ENCODE peak calls at places on chromosomes 2 and 18, in eight cellular contexts. X is esophagus squamous epithelium, H is suprapubic skin, T is heart left ventricle, V is right lobe of liver, S is GM12891, U is A549, E is IMR-90. W is an unnamed sample.
A peak's percentile ranks its signal among the peaks of the same experiment; 100 is the strongest.

GRCh38 chr18:25239636-25240468 is 112.1 kb downstream of the ZNF521 start:
- DNase-seq in H (no peak), E (peak; percentile 35), V (no peak), U (no peak), T (no peak), X (no peak), S (no peak), W (no peak)

GRCh38 chr2:177326591-177326990 is 62.1 kb upstream of the NFE2L2 start:
- DNase-seq in E (no peak), X (no peak), H (no peak), T (no peak), U (no peak), S (no peak), V (no peak), W (no peak)

GRCh38 chr2:239321596-239322413 is 79.0 kb downstream of the HDAC4 start:
- DNase-seq in S (no peak), T (peak; percentile 9), E (no peak), H (no peak), X (no peak), U (no peak), V (no peak), W (no peak)

GRCh38 chr2:11480406-11480805 is 14.4 kb upstream of the E2F6 start:
- DNase-seq in E (no peak), V (no peak), X (no peak), T (no peak), S (no peak), H (no peak), U (no peak), W (no peak)

GRCh38 chr2:84452624-84453023 is 6.5 kb downstream of the SUCLG1 start:
- DNase-seq in E (no peak), T (no peak), H (no peak), U (no peak), X (no peak), S (no peak), V (no peak), W (no peak)

GRCh38 chr18:424071-424868 is 76.2 kb downstream of the COLEC12 start:
- DNase-seq in E (no peak), X (no peak), V (no peak), S (no peak), U (no peak), H (no peak), T (no peak), W (no peak)

GRCh38 chr18:76133873-76134272 is 361.2 kb downstream of the ZNF516 start:
- DNase-seq in U (no peak), E (no peak), T (no peak), H (no peak), X (no peak), S (no peak), V (no peak), W (no peak)

GRCh38 chr18:59148192-59148591 is 8.5 kb downstream of the SEC11C start:
- DNase-seq in H (no peak), E (no peak), T (no peak), V (no peak), X (no peak), S (no peak), U (no peak), W (no peak)

GRCh38 chr18:7980661-7981060 is 413.5 kb downstream of the PTPRM start:
- DNase-seq in X (no peak), T (no peak), U (no peak), S (no peak), E (no peak), V (no peak), H (no peak), W (no peak)

GRCh38 chr18:56210466-56210865 is 427.9 kb downstream of the TXNL1 start:
- DNase-seq in S (no peak), V (no peak), E (no peak), T (no peak), U (no peak), H (no peak), X (no peak), W (no peak)

GRCh38 chr2:74658516-74658915 is 4.5 kb downstream of the SEMA4F start:
- DNase-seq in X (no peak), V (no peak), S (no peak), T (no peak), U (no peak), H (no peak), E (peak; percentile 91), W (no peak)

DNA sequence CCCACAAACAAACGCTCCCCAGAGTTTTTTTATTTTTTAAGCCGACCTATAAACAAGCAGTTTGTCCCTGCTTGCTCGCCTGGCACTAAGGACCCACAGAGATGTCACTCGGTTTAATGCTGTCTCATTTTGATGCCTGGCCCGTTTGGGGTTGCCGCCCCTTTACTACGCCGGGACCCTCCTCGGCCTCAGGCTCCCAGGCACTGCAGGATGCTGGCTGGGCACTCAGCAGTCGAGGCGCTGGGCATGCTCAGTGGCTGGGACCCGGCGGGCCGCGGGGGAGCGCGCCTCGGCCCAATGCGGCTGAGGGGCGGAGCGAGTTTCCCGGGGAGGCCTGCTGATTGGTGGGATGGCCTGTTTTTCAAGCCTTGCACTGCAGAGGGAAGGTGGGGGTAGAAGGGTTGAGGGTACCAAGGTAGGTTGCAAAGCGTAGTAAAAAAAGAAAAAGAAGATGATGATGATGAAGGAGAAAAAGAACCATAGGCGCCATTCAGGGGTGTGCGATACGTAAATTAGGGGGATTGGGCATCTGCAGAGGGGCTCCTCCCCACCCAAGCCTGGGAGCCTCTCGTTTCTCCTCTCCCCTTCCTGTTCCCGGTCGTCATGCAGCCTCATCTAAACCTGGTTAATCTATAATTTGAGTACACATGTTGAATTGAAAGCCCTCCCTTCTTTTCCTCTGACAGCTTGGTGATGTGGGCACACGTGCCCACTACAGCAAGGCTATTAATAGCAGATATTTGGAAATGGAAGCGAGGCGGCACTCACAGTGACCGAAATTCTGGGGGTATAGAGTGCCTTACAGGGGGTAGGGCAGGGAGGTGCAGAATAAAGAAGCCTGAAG is 1.5 kb upstream of the IRS1 start:
- DNase-seq in H (peak; percentile 82), E (peak; percentile 79), X (no peak), U (peak; percentile 91), V (peak; percentile 93), S (peak; percentile 70), T (peak; percentile 88), W (peak; percentile 90)
- TF ChIP-seq POLR2A in H (no peak), E (no peak), X (peak; percentile 74), U (peak; percentile 57), V (peak; percentile 77), S (no peak), T (no peak), W (peak; percentile 47)

DNA sequence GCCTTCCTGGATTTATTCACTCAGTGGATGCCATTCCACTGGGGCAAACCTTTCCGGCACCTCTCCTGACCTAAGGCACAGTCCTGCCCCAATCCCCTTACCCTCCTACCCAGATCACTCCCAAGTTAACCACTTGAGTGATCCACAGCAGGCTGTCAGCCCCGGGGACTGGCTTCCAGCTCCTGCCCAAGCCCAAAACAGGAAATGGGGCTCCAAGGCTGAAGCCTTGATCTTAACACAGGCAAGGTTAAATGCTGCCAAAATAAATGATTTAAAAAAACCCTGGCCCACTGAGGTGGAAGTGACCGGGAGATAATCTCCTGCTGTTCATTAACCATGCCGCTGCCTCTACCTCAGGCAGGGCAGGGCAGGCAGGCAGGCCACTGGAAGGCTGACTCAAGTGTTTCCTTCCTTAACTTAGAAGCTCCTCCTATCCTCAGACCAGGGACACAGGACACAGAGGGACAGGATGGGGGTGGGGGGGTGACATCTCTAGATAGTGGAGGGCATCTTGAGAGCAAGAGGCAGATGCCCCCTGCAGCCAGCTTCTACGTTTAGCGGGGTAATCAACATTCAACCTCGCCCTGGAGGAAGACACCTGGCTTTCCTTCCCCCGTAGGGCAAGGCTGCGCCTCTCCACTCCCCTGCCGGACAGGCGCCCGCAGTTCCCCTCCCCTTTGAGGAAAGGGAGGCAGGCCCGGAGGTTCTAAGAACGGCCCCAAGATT is 1.3 kb downstream of the RAB11FIP5 start:
- DNase-seq in H (peak; percentile 68), S (no peak), E (no peak), T (peak; percentile 47), U (peak; percentile 61), V (no peak), X (no peak), W (peak; percentile 62)
- TF ChIP-seq POLR2A in H (no peak), S (no peak), E (no peak), T (no peak), U (no peak), V (peak; percentile 11), X (no peak), W (peak; percentile 23)

DNA sequence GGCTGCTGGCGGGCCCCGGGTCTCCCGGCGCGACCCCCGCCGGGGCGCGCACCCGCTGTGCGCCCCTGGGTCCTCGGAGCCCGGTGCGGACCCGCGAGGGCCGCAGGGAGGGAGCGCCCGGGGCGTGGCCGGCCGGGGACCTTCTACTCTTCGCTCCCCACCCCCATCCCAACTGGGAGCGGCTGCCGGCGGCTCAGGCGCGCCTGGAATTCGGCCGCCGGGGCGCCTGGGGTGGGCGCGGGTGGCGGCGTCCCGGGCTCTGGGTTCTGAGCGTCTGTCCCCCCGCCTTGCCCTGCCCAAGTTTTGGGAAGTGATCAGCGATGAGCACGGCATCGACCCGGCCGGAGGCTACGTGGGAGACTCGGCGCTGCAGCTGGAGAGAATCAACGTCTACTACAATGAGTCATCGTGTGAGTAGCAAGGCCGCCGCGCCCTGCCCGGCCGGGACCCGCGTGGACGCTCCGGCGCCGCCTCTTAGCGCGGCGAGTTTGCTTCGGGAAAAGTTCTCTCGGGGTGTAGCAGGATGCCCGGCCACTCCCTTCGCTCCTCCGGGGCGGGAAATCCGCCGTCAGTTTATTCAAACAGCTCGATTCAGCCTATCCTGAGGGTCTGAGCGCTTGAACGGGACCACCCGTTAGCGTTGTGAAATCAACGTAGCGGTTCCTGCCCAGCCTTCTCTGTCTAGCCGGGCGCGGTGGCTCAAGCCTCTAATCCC is 502 bp downstream of the TUBB6 start:
- DNase-seq in E (peak; percentile 88), X (peak; percentile 21), T (peak; percentile 85), S (peak; percentile 62), V (no peak), H (peak; percentile 94), U (peak; percentile 75), W (peak; percentile 74)
- TF ChIP-seq POLR2A in E (no peak), X (peak; percentile 58), T (no peak), S (no peak), V (peak; percentile 34), H (peak; percentile 38), U (no peak), W (peak; percentile 77)

GRCh38 chr2:174632847-174633620 is 35.4 kb upstream of the WIPF1 start:
- DNase-seq in E (no peak), S (no peak), U (no peak), T (no peak), V (no peak), H (no peak), X (no peak), W (no peak)

GRCh38 chr2:174631009-174631981 is 33.7 kb upstream of the WIPF1 start:
- DNase-seq in U (no peak), V (no peak), H (no peak), X (no peak), E (peak; percentile 90), T (no peak), S (no peak), W (no peak)

GRCh38 chr2:174635015-174635593 is 37.5 kb upstream of the WIPF1 start:
- DNase-seq in T (no peak), E (no peak), X (no peak), U (no peak), H (no peak), S (no peak), V (no peak), W (no peak)

GRCh38 chr2:174634130-174635014 is 36.8 kb upstream of the WIPF1 start:
- DNase-seq in T (no peak), H (no peak), V (no peak), E (peak; percentile 12), X (no peak), U (no peak), S (no peak), W (no peak)

DNA sequence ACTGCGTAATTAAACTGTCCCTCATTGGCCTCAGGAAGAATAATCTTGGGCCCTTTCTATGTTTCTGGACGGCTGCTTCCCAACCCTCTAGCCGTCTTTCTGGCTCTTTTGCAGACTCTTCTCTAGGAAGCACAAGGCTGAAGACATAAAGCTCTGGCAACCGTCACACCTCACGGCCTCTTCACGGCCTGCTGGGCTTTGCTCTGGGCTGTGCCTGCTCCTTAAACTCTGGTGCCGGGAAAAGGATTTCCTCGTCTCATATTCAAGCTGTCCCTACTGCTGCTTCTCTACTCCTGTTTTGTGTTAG is 36.0 kb upstream of the WIPF1 start:
- DNase-seq in H (no peak), S (no peak), T (no peak), U (no peak), E (no peak), X (no peak), V (no peak), W (no peak)
- TF ChIP-seq POLR2A in H (no peak), S (no peak), T (no peak), U (no peak), E (no peak), X (no peak), V (no peak), W (no peak)

W was measured in H54.